ENCODE peak calls at places on chromosomes 6 and 20, in six cellular contexts. X is A549, O is suprapubic skin, W is body of pancreas, G is left ventricle myocardium inferior, Y is transverse colon. E is an unnamed sample.
A peak's percentile ranks its signal among the peaks of the same experiment; 100 is the strongest.

GRCh38 chr20:52035977-52036376 is 155.6 kb downstream of the ZFP64 start:
- DNase-seq in X (no peak), O (no peak), W (peak; percentile 6), G (peak; percentile 17), Y (no peak), E (no peak)

GRCh38 chr6:43150051-43150751 is 20.9 kb upstream of the SRF start:
- DNase-seq in X (no peak), O (no peak), W (peak; percentile 86), G (no peak), Y (peak; percentile 21), E (no peak)

GRCh38 chr6:106097368-106098231 is 11.5 kb downstream of the PRDM1 start:
- DNase-seq in X (peak; percentile 17), O (no peak), W (peak; percentile 42), G (no peak), Y (peak; percentile 51), E (no peak)

GRCh38 chr6:71473908-71474307 is 185.3 kb downstream of the OGFRL1 start:
- DNase-seq in X (peak; percentile 43), O (peak; percentile 92), W (peak; percentile 62), G (peak; percentile 29), Y (peak; percentile 28), E (peak; percentile 88)

GRCh38 chr6:14601490-14601889 is 483.9 kb downstream of the CD83 start:
- DNase-seq in X (no peak), O (no peak), W (peak; percentile 71), G (no peak), Y (no peak), E (no peak)

GRCh38 chr6:167311286-167311685 is 13.6 kb upstream of the TTLL2 start:
- DNase-seq in X (no peak), O (no peak), W (no peak), G (no peak), Y (no peak), E (no peak)

GRCh38 chr6:30238178-30238795 is 25.1 kb upstream of the TRIM26 start:
- DNase-seq in X (peak; percentile 50), O (no peak), W (no peak), G (no peak), Y (no peak), E (no peak)

GRCh38 chr6:43578748-43579147 is 2.8 kb downstream of the POLH start:
- DNase-seq in X (no peak), O (no peak), W (no peak), G (no peak), Y (no peak), E (no peak)

GRCh38 chr6:27547157-27548075 is 74.5 kb upstream of the ZNF184 start:
- DNase-seq in X (peak; percentile 80), O (no peak), W (no peak), G (no peak), Y (no peak), E (no peak)

GRCh38 chr6:130681028-130681427 is 146.2 kb upstream of the SMLR1 start:
- DNase-seq in X (no peak), O (no peak), W (no peak), G (no peak), Y (no peak), E (no peak)

GRCh38 chr6:37284781-37285180 is 26.8 kb upstream of the TMEM217 start:
- DNase-seq in X (no peak), O (no peak), W (no peak), G (no peak), Y (no peak), E (no peak)

GRCh38 chr6:133392015-133392414 is 150.9 kb downstream of the EYA4 start:
- DNase-seq in X (no peak), O (no peak), W (no peak), G (no peak), Y (no peak), E (no peak)

GRCh38 chr20:13229538-13229937 is 8.5 kb downstream of the ISM1 start:
- DNase-seq in X (no peak), O (no peak), W (no peak), G (no peak), Y (no peak), E (no peak)

GRCh38 chr6:43292763-43293318 is 5.2 kb upstream of the SLC22A7 start:
- DNase-seq in X (no peak), O (peak; percentile 40), W (no peak), G (no peak), Y (no peak), E (no peak)

GRCh38 chr6:127992144-127992543 is 91.3 kb upstream of the THEMIS start:
- DNase-seq in X (no peak), O (no peak), W (no peak), G (no peak), Y (no peak), E (no peak)

GRCh38 chr20:33568378-33569289 is 78.7 kb downstream of the CBFA2T2 start:
- DNase-seq in X (no peak), O (no peak), W (peak; percentile 33), G (peak; percentile 44), Y (no peak), E (no peak)

GRCh38 chr6:139852484-139853140 is 478.2 kb upstream of the CITED2 start:
- DNase-seq in X (no peak), O (no peak), W (no peak), G (no peak), Y (peak; percentile 19), E (no peak)

GRCh38 chr20:35823147-35823546 is 51.3 kb downstream of the PHF20 start:
- DNase-seq in X (no peak), O (no peak), W (no peak), G (no peak), Y (no peak), E (no peak)

GRCh38 chr20:5843054-5843731 is 93.0 kb downstream of the SHLD1 start:
- DNase-seq in X (no peak), O (no peak), W (no peak), G (no peak), Y (no peak), E (no peak)

GRCh38 chr20:45341939-45342862 is 6.0 kb downstream of the SDC4 start:
- DNase-seq in X (no peak), O (peak; percentile 80), W (peak; percentile 95), G (peak; percentile 73), Y (peak; percentile 53), E (peak; percentile 93)

GRCh38 chr6:170074907-170075306 is 216.0 kb downstream of the DLL1 start:
- DNase-seq in X (no peak), O (peak; percentile 44), W (no peak), G (no peak), Y (peak; percentile 7), E (no peak)

GRCh38 chr6:113856011-113856551 is 1.1 kb upstream of the MARCKS start:
- DNase-seq in X (peak; percentile 38), O (no peak), W (peak; percentile 43), G (no peak), Y (peak; percentile 39), E (no peak)

GRCh38 chr6:95847061-95847460 is 168.7 kb upstream of the FUT9 start:
- DNase-seq in X (no peak), O (no peak), W (no peak), G (no peak), Y (no peak), E (no peak)

GRCh38 chr6:18262812-18263560 is 1.3 kb downstream of the DEK start:
- DNase-seq in X (peak; percentile 7), O (no peak), W (no peak), G (no peak), Y (no peak), E (no peak)

GRCh38 chr20:62356948-62357667 is 10.0 kb downstream of the LAMA5 start:
- DNase-seq in X (peak; percentile 77), O (no peak), W (peak; percentile 61), G (peak; percentile 75), Y (no peak), E (peak; percentile 63)

GRCh38 chr6:130020892-130021483 is 2.6 kb downstream of the L3MBTL3 start:
- DNase-seq in X (peak; percentile 86), O (peak; percentile 89), W (peak; percentile 88), G (peak; percentile 65), Y (peak; percentile 87), E (peak; percentile 84)

GRCh38 chr6:64505312-64505711 is 869.7 kb downstream of the PHF3 start:
- DNase-seq in X (peak; percentile 38), O (no peak), W (no peak), G (no peak), Y (no peak), E (no peak)

GRCh38 chr20:36541227-36542018 is at the start of gene MYL9:
- DNase-seq in X (no peak), O (peak; percentile 91), W (peak; percentile 79), G (peak; percentile 97), Y (peak; percentile 89), E (peak; percentile 96)

GRCh38 chr6:82067021-82067420 is 180.5 kb downstream of the IBTK start:
- DNase-seq in X (no peak), O (no peak), W (no peak), G (no peak), Y (peak; percentile 15), E (no peak)

GRCh38 chr6:786946-787763 is 94.2 kb upstream of the EXOC2 start:
- DNase-seq in X (peak; percentile 26), O (no peak), W (peak; percentile 11), G (no peak), Y (no peak), E (no peak)

GRCh38 chr20:15278041-15278440 is 940.6 kb upstream of the FLRT3 start:
- DNase-seq in X (no peak), O (no peak), W (no peak), G (no peak), Y (no peak), E (no peak)

GRCh38 chr6:134692008-134692407 is 257.9 kb downstream of the ALDH8A1 start:
- DNase-seq in X (no peak), O (no peak), W (no peak), G (no peak), Y (no peak), E (no peak)
- H3K4me1 ChIP-seq in X (no peaks in the 10 kb centered on the region), O (peaks cover 3% of the 10 kb centered on the region), W (no peaks in the 10 kb centered on the region), G (peaks cover 24% of the 10 kb centered on the region), Y (no peaks in the 10 kb centered on the region), E (no peaks in the 10 kb centered on the region)

GRCh38 chr6:168888786-168889345 is 364.8 kb downstream of the THBS2 start:
- DNase-seq in X (no peak), O (no peak), W (no peak), G (no peak), Y (no peak), E (no peak)
- TF ChIP-seq CTCF in X (no peak), O (no peak), W (no peak), G (no peak), Y (no peak), E (no peak)

GRCh38 chr20:38722708-38723068 is 1.6 kb upstream of the SLC32A1 start:
- DNase-seq in X (no peak), O (no peak), W (no peak), G (no peak), Y (no peak), E (no peak)
- H3K4me3 ChIP-seq in X (no peak overlapping the region), O (no peak overlapping the region), W (no peak overlapping the region), G (no peak overlapping the region), Y (no peak overlapping the region), E (no peak overlapping the region)

DNA sequence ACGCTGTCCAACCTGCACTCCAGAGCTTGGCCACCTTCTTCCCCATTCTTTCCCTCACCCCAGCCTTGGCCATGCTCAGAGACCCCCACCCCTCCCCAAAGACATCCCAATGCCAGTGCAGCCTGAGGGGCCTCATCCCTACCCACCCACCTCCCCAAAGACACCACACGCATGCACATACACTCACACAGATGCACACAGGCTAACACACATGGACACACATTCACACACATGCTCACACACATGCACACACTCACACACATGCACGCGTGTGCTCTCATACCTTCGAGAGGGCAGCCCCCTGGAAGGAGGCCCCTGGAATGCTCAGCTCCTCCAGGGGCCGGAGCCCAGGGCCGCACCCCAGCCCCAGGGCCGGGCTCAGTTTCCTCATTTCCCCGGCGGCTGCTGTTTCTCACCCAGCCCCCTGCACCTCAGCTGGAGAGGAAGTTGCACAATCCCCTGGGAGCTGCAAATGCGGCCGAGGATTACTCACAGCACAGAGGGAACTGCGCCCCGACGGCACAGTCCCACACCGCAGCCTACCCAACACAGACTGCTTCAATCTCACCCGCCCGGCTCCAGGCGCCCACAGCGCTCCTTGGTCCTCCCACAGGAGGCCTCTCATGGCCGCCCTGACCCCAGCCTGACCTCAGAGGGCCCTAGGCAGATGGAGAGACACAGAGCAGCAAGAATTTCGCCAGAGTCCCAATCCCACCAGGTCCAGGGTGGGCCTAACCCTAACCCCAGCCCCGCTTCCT is 12.1 kb downstream of the TFEB start:
- DNase-seq in X (peak; percentile 63), O (peak; percentile 85), W (peak; percentile 84), G (peak; percentile 84), Y (peak; percentile 70), E (peak; percentile 80)
- H3K4me1 ChIP-seq in X (peaks cover 29% of the 10 kb centered on the region), O (peaks cover 51% of the 10 kb centered on the region), W (peaks cover 32% of the 10 kb centered on the region), G (peaks cover 100% of the 10 kb centered on the region), Y (peaks cover 39% of the 10 kb centered on the region), E (peaks cover 20% of the 10 kb centered on the region)

E was measured in tibial artery.